ENCODE peak calls at places on chromosomes 12 and 14, in eight cellular contexts. T is stimulated activated CD4-positive, alpha-beta T cell treated with anti-CD3 and anti-CD28 coated beads, Interleukin-2, amount 100 ng/mL, for 48 hours; M is CD4-positive, alpha-beta memory T cell; V is HepG2; D is SK-N-MC; N is fibroblast of villous mesenchyme; Q is NCI-H1417; G is foreskin melanocyte. H is an unnamed sample.

GRCh38 chr12:96985515-96986362 is 78.7 kb downstream of the NEDD1 start:
- DNase-seq in T (peak; percentile 23), M (peak; percentile 43), V (no peak), D (no peak), N (no peak), Q (peak; percentile 88), G (no peak), H (peak; percentile 40)

GRCh38 chr12:49304161-49304560 is 9.2 kb downstream of the PRPH start:
- DNase-seq in T (no peak), M (no peak), V (no peak), D (no peak), N (peak; percentile 44), Q (no peak), G (no peak), H (no peak)

GRCh38 chr12:106541201-106541600 is 41.6 kb upstream of the RFX4 start:
- DNase-seq in T (no peak), M (no peak), V (no peak), D (no peak), N (no peak), Q (no peak), G (no peak), H (no peak)

GRCh38 chr14:41718477-41719166 is 111.9 kb downstream of the LRFN5 start:
- DNase-seq in T (no peak), M (peak; percentile 2), V (no peak), D (no peak), N (no peak), Q (peak; percentile 62), G (no peak), H (peak; percentile 10)

GRCh38 chr12:130583800-130584199 is 132.3 kb downstream of the RIMBP2 start:
- DNase-seq in T (no peak), M (no peak), V (no peak), D (no peak), N (no peak), Q (no peak), G (no peak), H (no peak)

GRCh38 chr14:50399251-50400032 is 2.8 kb upstream of the CDKL1 start:
- DNase-seq in T (no peak), M (no peak), V (no peak), D (no peak), N (peak; percentile 79), Q (no peak), G (no peak), H (peak; percentile 25)

GRCh38 chr14:61577506-61577931 is 117.8 kb upstream of the HIF1A start:
- DNase-seq in T (no peak), M (no peak), V (no peak), D (no peak), N (peak; percentile 87), Q (no peak), G (no peak), H (no peak)

GRCh38 chr12:47396902-47397663 is 308.7 kb downstream of the RPAP3 start:
- DNase-seq in T (no peak), M (no peak), V (no peak), D (no peak), N (no peak), Q (no peak), G (no peak), H (no peak)

GRCh38 chr12:107454431-107454830 is 231.2 kb upstream of the PWP1 start:
- DNase-seq in T (no peak), M (no peak), V (no peak), D (no peak), N (no peak), Q (no peak), G (no peak), H (no peak)

GRCh38 chr12:57781241-57781640 is 1.3 kb upstream of the TSFM start:
- DNase-seq in T (no peak), M (no peak), V (no peak), D (no peak), N (no peak), Q (no peak), G (no peak), H (no peak)

GRCh38 chr14:105445290-105445689 is 25.7 kb downstream of the MTA1 start:
- DNase-seq in T (no peak), M (no peak), V (no peak), D (no peak), N (no peak), Q (no peak), G (no peak), H (no peak)

GRCh38 chr12:56315256-56315625 is 547 bp downstream of the CNPY2 start:
- DNase-seq in T (no peak), M (peak; percentile 5), V (no peak), D (no peak), N (no peak), Q (peak; percentile 69), G (peak; percentile 78), H (peak; percentile 51)

GRCh38 chr14:104682107-104682593 is 7.3 kb upstream of the INF2 start:
- DNase-seq in T (no peak), M (no peak), V (no peak), D (no peak), N (no peak), Q (no peak), G (no peak), H (peak; percentile 58)

GRCh38 chr14:70425349-70425748 is 8.5 kb upstream of the SYNJ2BP start:
- DNase-seq in T (no peak), M (no peak), V (no peak), D (no peak), N (no peak), Q (no peak), G (no peak), H (no peak)

GRCh38 chr14:31206536-31207286 is 882 bp downstream of the HECTD1 start:
- DNase-seq in T (peak; percentile 46), M (peak; percentile 66), V (peak; percentile 50), D (no peak), N (peak; percentile 45), Q (no peak), G (no peak), H (peak; percentile 41)

H was measured in HT-29.